ENCODE peak calls at places on chromosomes 2 and 18, in eight cellular contexts. F, U, Q, K, W, J, V and M are unnamed samples.
A peak's percentile ranks its signal among the peaks of the same experiment; 100 is the strongest.

GRCh38 chr2:5493256-5493655 is 198.9 kb upstream of the SOX11 start:
- DNase-seq in F (no peak), U (no peak), Q (no peak), K (no peak), W (no peak), J (no peak), V (no peak), M (no peak)

GRCh38 chr2:105631011-105631410 is 113.7 kb upstream of the NCK2 start:
- DNase-seq in F (no peak), U (no peak), Q (no peak), K (no peak), W (no peak), J (no peak), V (no peak), M (no peak)

GRCh38 chr2:7031424-7032245 is 114.4 kb downstream of the RNF144A start:
- DNase-seq in F (peak; percentile 96), U (peak; percentile 27), Q (peak; percentile 47), K (no peak), W (no peak), J (no peak), V (peak; percentile 23), M (no peak)

GRCh38 chr2:109648041-109648527 is 33.9 kb downstream of the SOWAHC start:
- DNase-seq in F (no peak), U (no peak), Q (no peak), K (no peak), W (no peak), J (no peak), V (no peak), M (no peak)

GRCh38 chr2:43537137-43537536 is 58.7 kb downstream of the THADA start:
- DNase-seq in F (no peak), U (no peak), Q (no peak), K (peak; percentile 72), W (no peak), J (no peak), V (no peak), M (no peak)

GRCh38 chr2:145760781-145761649 is 1241.1 kb upstream of the ZEB2 start:
- DNase-seq in F (no peak), U (no peak), Q (no peak), K (no peak), W (peak; percentile 85), J (no peak), V (no peak), M (no peak)

GRCh38 chr2:237165405-237166276 is 80.0 kb downstream of the COPS8 start:
- DNase-seq in F (no peak), U (peak; percentile 38), Q (no peak), K (no peak), W (no peak), J (no peak), V (no peak), M (no peak)

GRCh38 chr2:13046557-13047165 is 329.9 kb downstream of the TRIB2 start:
- DNase-seq in F (no peak), U (no peak), Q (no peak), K (no peak), W (peak; percentile 18), J (no peak), V (no peak), M (no peak)

GRCh38 chr2:191319181-191319580 is 74.0 kb downstream of the MYO1B start:
- DNase-seq in F (no peak), U (peak; percentile 77), Q (peak; percentile 26), K (no peak), W (no peak), J (no peak), V (no peak), M (no peak)

GRCh38 chr2:2872309-2872617 is 505.4 kb downstream of the EIPR1 start:
- DNase-seq in F (no peak), U (no peak), Q (no peak), K (no peak), W (no peak), J (no peak), V (no peak), M (no peak)

GRCh38 chr18:29147944-29148343 is 971.0 kb upstream of the CDH2 start:
- DNase-seq in F (no peak), U (peak; percentile 71), Q (peak; percentile 53), K (no peak), W (no peak), J (no peak), V (no peak), M (no peak)

GRCh38 chr2:127064642-127065250 is 42.2 kb downstream of the BIN1 start:
- DNase-seq in F (peak; percentile 69), U (peak; percentile 99), Q (peak; percentile 92), K (no peak), W (no peak), J (peak; percentile 64), V (peak; percentile 22), M (no peak)

GRCh38 chr2:151297882-151298281 is 8.4 kb upstream of the NMI start:
- DNase-seq in F (no peak), U (peak; percentile 42), Q (no peak), K (peak; percentile 22), W (no peak), J (no peak), V (no peak), M (no peak)

GRCh38 chr2:148568597-148568996 is 76.0 kb upstream of the EPC2 start:
- DNase-seq in F (no peak), U (peak; percentile 52), Q (no peak), K (no peak), W (no peak), J (no peak), V (no peak), M (no peak)

GRCh38 chr2:168684921-168685618 is 117.4 kb upstream of the NOSTRIN start:
- DNase-seq in F (no peak), U (no peak), Q (no peak), K (no peak), W (no peak), J (no peak), V (no peak), M (no peak)

GRCh38 chr2:164438490-164439205 is 182.6 kb downstream of the GRB14 start:
- DNase-seq in F (no peak), U (peak; percentile 5), Q (no peak), K (no peak), W (no peak), J (no peak), V (no peak), M (no peak)

GRCh38 chr2:61770746-61771145 is 83.1 kb downstream of the FAM161A start:
- DNase-seq in F (no peak), U (peak; percentile 70), Q (no peak), K (no peak), W (no peak), J (no peak), V (no peak), M (no peak)

GRCh38 chr18:32301976-32302743 is 112.3 kb downstream of the MEP1B start:
- DNase-seq in F (no peak), U (peak; percentile 78), Q (peak; percentile 68), K (no peak), W (no peak), J (no peak), V (no peak), M (no peak)